ENCODE peak calls at places on chromosome 12, in five cellular contexts. R is foreskin fibroblast, S is Daoy, A is choroid plexus epithelial cell, F is GM06990. T is an unnamed sample.

GRCh38 chr12:28135801-28136439 is 54.3 kb upstream of the CCDC91 start:
- DNase-seq in R (no peak), S (no peak), A (no peak), F (no peak), T (no peak)

GRCh38 chr12:123384994-123385376 is 1.1 kb downstream of the KMT5A start:
- DNase-seq in R (peak), S (no peak), A (peak), F (no peak), T (no peak)

GRCh38 chr12:104064842-104065441 is 611 bp downstream of the HCFC2 start:
- DNase-seq in R (peak), S (no peak), A (peak), F (no peak), T (peak)

GRCh38 chr12:128513831-128514230 is 246.9 kb downstream of the TMEM132C start:
- DNase-seq in R (no peak), S (no peak), A (no peak), F (no peak), T (no peak)

GRCh38 chr12:210277-211141 is 3.4 kb downstream of the SLC6A12 start:
- DNase-seq in R (no peak), S (no peak), A (no peak), F (no peak), T (no peak)

GRCh38 chr12:57803317-57803893 is 15.1 kb downstream of the AVIL start:
- DNase-seq in R (peak), S (peak), A (peak), F (no peak), T (peak)

GRCh38 chr12:118334241-118334640 is 38.5 kb downstream of the TAOK3 start:
- DNase-seq in R (no peak), S (no peak), A (no peak), F (no peak), T (no peak)

GRCh38 chr12:111439657-111440151 is 34.0 kb downstream of the SH2B3 start:
- DNase-seq in R (peak), S (no peak), A (no peak), F (no peak), T (no peak)

GRCh38 chr12:71299541-71300376 is 139.8 kb upstream of the LGR5 start:
- DNase-seq in R (peak), S (no peak), A (peak), F (no peak), T (no peak)